ENCODE peak calls at places on chromosomes 3 and 15, in seven cellular contexts. U is Karpas-422, C is K562, I is PC-9, S is fibroblast of lung, V is heart left ventricle, D is sigmoid colon. P is an unnamed sample.

GRCh38 chr3:10459954-10460754 is 45.2 kb downstream of the ATP2B2 start:
- DNase-seq in C (peak), U (peak), D (no peak), S (peak), I (peak), V (peak), P (peak)

GRCh38 chr3:118400886-118401285 is 633.8 kb downstream of the IGSF11 start:
- DNase-seq in V (no peak), S (no peak), U (no peak), I (no peak), C (no peak), D (no peak), P (peak)

GRCh38 chr3:72629191-72629611 is 219.0 kb downstream of the SHQ1 start:
- DNase-seq in V (no peak), C (no peak), U (peak), S (no peak), D (no peak), I (no peak), P (peak)

GRCh38 chr3:68977486-68978167 is 35.9 kb downstream of the EOGT start:
- DNase-seq in V (no peak), S (peak), I (no peak), U (no peak), C (no peak), D (no peak), P (no peak)

GRCh38 chr3:35141406-35141805 is 497.9 kb upstream of the ARPP21 start:
- DNase-seq in S (no peak), U (no peak), I (no peak), C (no peak), V (no peak), D (no peak), P (no peak)

GRCh38 chr3:173660645-173661299 is 263.2 kb downstream of the NLGN1 start:
- DNase-seq in D (no peak), I (no peak), C (no peak), V (no peak), U (no peak), S (no peak), P (no peak)

GRCh38 chr3:149967067-149967685 is 3.5 kb downstream of the PFN2 start:
- DNase-seq in U (peak), S (peak), C (peak), V (no peak), I (no peak), D (no peak), P (peak)

GRCh38 chr3:23804441-23805227 is 1.1 kb upstream of the UBE2E1 start:
- DNase-seq in V (no peak), C (no peak), I (peak), S (no peak), U (peak), D (no peak), P (no peak)

GRCh38 chr15:90529369-90530249 is at the start of gene CRTC3:
- DNase-seq in D (peak), I (peak), S (peak), U (peak), V (peak), C (peak), P (peak)

GRCh38 chr3:185199671-185200070 is 46.8 kb upstream of the C3orf70 start:
- DNase-seq in V (no peak), I (no peak), U (peak), S (no peak), C (no peak), D (no peak), P (no peak)

GRCh38 chr3:41464401-41464800 is 265.1 kb downstream of the CTNNB1 start:
- DNase-seq in I (no peak), C (no peak), S (peak), V (no peak), U (no peak), D (no peak), P (no peak)

GRCh38 chr3:87228316-87228715 is 1.2 kb downstream of the CHMP2B start:
- DNase-seq in V (no peak), C (no peak), U (no peak), S (peak), I (no peak), D (no peak), P (peak)

GRCh38 chr3:11507719-11508118 is 136.0 kb downstream of the VGLL4 start:
- DNase-seq in I (no peak), S (peak), C (peak), V (no peak), U (no peak), D (no peak), P (no peak)

GRCh38 chr3:50292924-50293801 is 934 bp upstream of the IFRD2 start:
- DNase-seq in V (peak), D (peak), I (no peak), C (no peak), U (peak), S (no peak), P (no peak)

GRCh38 chr15:78398076-78398825 is 39.8 kb upstream of the IREB2 start:
- DNase-seq in D (no peak), V (no peak), C (no peak), U (no peak), I (no peak), S (no peak), P (no peak)

GRCh38 chr3:82093641-82094040 is 332.2 kb upstream of the GBE1 start:
- DNase-seq in D (no peak), I (no peak), V (no peak), S (no peak), U (no peak), C (no peak), P (no peak)

GRCh38 chr15:64947211-64947610 is 35.5 kb downstream of the ANKDD1A start:
- DNase-seq in C (no peak), S (no peak), I (no peak), U (no peak), V (no peak), D (no peak), P (no peak)

GRCh38 chr15:57485869-57486268 is 105.8 kb upstream of the MYZAP start:
- DNase-seq in I (peak), S (peak), C (no peak), V (no peak), U (no peak), D (no peak), P (peak)

GRCh38 chr15:98144388-98144787 is 183.9 kb downstream of the ARRDC4 start:
- DNase-seq in I (no peak), S (no peak), C (no peak), D (no peak), V (no peak), U (no peak), P (peak)
- H3K27ac ChIP-seq in I (no peak), S (no peak), C (no peak), D (no peak), V (no peak), U (no peak), P (peak)

GRCh38 chr3:47359283-47359682 is 21.5 kb upstream of the PTPN23 start:
- DNase-seq in C (no peak), I (no peak), U (no peak), D (no peak), V (no peak), S (no peak), P (no peak)

GRCh38 chr3:47367631-47368030 is 13.2 kb upstream of the PTPN23 start:
- DNase-seq in S (no peak), U (no peak), D (no peak), V (no peak), C (no peak), I (no peak), P (no peak)

GRCh38 chr3:47365213-47366153 is 15.3 kb upstream of the PTPN23 start:
- DNase-seq in D (peak), I (no peak), C (no peak), S (peak), V (no peak), U (no peak), P (no peak)

GRCh38 chr3:47366833-47367232 is 14.0 kb upstream of the PTPN23 start:
- DNase-seq in I (no peak), D (no peak), S (no peak), V (no peak), C (no peak), U (no peak), P (no peak)

GRCh38 chr3:47362704-47363103 is 18.1 kb upstream of the PTPN23 start:
- DNase-seq in U (no peak), I (no peak), D (no peak), S (no peak), C (no peak), V (no peak), P (no peak)
- H3K27ac ChIP-seq in U (no peak), I (no peak), D (no peak), S (no peak), C (no peak), V (peak), P (no peak)

GRCh38 chr15:85583404-85584390 is 203.3 kb downstream of the AKAP13 start:
- DNase-seq in I (peak), D (peak), S (peak), U (peak), V (peak), C (no peak), P (peak)
- H3K27ac ChIP-seq in I (peak), D (peak), S (peak), U (peak), V (peak), C (no peak), P (no peak)

GRCh38 chr3:145902166-145902565 is 258.8 kb downstream of the PLOD2 start:
- DNase-seq in V (no peak), C (no peak), D (no peak), U (no peak), S (no peak), I (no peak), P (no peak)

GRCh38 chr3:145900056-145900829 is 260.7 kb downstream of the PLOD2 start:
- DNase-seq in C (no peak), D (no peak), U (no peak), V (no peak), S (no peak), I (no peak), P (no peak)

GRCh38 chr3:145898487-145898886 is 262.5 kb downstream of the PLOD2 start:
- DNase-seq in C (no peak), S (peak), D (no peak), V (no peak), U (no peak), I (no peak), P (no peak)

GRCh38 chr3:145903472-145904013 is 257.4 kb downstream of the PLOD2 start:
- DNase-seq in D (no peak), I (no peak), V (no peak), S (no peak), C (no peak), U (no peak), P (no peak)

DNA sequence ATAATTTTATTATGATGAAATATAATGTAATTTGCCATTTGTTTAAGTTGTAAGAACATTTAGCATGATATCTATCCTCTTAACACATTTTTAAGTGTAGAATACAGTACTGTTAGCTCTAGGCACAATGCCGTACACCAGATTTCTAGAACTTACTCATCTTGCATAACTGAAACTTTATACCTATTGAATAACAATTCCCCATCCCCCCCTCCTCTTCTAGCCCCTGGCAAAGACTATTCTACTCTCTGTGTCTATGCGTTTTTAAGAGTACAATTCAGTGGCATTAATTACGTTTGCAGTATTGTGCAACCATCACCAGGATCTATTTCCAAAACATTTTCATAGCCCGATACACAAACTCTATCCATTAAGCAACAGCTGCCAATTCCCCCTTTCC is 261.8 kb downstream of the PLOD2 start:
- DNase-seq in D (no peak), S (peak), I (no peak), U (no peak), C (no peak), V (no peak), P (no peak)
- H3K27ac ChIP-seq in D (peak), S (no peak), I (no peak), U (no peak), C (no peak), V (no peak), P (no peak)

GRCh38 chr15:72047020-72047419 is 70.9 kb downstream of the MYO9A start:
- DNase-seq in C (no peak), S (no peak), D (no peak), I (no peak), U (no peak), V (no peak), P (no peak)

GRCh38 chr15:72042865-72043264 is 75.1 kb downstream of the MYO9A start:
- DNase-seq in V (no peak), U (no peak), D (no peak), I (no peak), S (no peak), C (no peak), P (no peak)

GRCh38 chr15:72037321-72037720 is 80.6 kb downstream of the MYO9A start:
- DNase-seq in C (no peak), U (no peak), S (no peak), V (no peak), I (no peak), D (no peak), P (no peak)

GRCh38 chr15:72042054-72042453 is 75.9 kb downstream of the MYO9A start:
- DNase-seq in S (no peak), U (no peak), I (no peak), C (no peak), D (no peak), V (no peak), P (no peak)
- H3K27ac ChIP-seq in S (no peak), U (no peak), I (no peak), C (no peak), D (no peak), V (no peak), P (no peak)

DNA sequence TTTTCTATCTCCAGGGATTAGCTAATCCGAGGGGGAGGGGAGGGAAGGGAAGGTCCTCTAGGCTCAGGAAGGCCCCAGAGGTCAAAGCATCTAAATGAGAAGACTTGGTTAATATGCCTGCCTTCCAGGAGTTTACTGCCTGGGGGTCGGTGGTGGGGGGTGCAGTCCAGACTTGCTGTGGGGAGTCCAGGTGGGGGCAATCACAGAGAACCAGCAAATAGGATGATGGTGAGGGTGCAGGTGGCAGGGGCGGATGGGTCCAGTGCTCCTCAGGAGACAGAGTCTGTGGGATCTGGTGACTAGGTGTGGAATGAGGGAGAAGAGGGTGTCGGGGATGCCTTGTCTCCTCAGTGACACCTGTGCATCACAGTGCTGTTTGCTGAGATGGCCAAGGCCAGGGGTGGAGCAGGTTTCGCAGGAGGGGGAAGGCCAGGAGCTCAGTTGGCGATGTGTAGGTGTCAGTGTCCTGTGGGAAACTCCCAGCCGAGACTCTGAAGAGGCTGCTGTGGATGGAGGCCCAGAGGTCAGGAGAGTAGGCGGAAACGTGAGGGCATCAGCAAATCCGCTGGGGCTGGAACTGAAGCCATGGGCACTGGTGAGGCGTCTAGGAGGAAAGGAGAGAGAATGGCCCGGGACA is 8.1 kb downstream of the CFAP100 start:
- DNase-seq in U (no peak), D (peak), I (no peak), S (no peak), C (no peak), V (no peak), P (no peak)
- H3K27ac ChIP-seq in U (no peak), D (no peak), I (no peak), S (no peak), C (no peak), V (no peak), P (no peak)

DNA sequence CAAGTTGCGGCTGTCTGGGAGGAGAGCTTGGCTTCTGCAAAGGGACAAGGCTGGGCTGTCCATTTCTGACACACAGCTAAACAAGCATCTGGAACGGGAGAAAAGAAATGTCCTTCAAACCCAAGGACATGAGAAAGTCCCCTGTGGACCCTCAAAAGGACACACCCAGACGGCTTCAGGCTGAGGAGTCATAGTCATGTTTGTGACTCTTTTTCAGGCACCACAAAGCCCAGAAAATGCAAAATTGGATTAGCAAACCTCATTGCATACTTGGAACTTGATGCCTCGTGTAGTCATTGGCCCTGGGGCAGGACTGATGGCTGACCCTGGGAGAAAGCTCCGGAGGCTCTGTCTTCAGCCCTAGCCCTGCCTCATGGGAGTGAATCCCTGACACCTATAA is 21.5 kb downstream of the FAM174B start:
- DNase-seq in V (no peak), U (no peak), S (no peak), D (no peak), I (no peak), C (no peak), P (no peak)
- H3K27ac ChIP-seq in V (no peak), U (no peak), S (no peak), D (no peak), I (no peak), C (no peak), P (no peak)

GRCh38 chr3:119636891-119637611 is 23.3 kb downstream of the POPDC2 start:
- DNase-seq in I (no peak), S (no peak), C (no peak), U (no peak), V (no peak), D (no peak), P (no peak)
- H3K27ac ChIP-seq in I (no peak), S (peak), C (peak), U (no peak), V (peak), D (peak), P (no peak)

DNA sequence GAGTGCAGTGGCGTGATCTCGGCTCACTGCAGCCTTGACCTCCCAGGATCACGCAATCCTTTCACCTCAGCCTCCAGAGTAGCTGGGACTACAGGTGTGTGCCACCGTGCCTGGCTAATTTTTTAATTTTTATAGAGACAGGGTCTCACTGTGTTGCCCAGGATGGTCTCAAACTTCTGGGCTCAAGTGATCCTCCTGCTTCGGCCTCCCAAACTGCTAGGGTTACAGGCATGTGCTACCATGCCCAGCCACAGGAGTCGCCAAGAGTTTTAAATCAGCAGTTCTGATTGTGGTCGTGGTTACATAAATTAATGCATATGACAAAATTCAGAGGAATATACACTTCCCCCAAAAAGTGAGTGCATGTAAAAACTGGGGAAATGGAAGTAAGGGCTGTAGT is 33.0 kb downstream of the MEGF11 start:
- DNase-seq in C (no peak), I (no peak), S (no peak), D (no peak), U (peak), V (no peak), P (no peak)
- H3K27ac ChIP-seq in C (no peak), I (no peak), S (no peak), D (no peak), U (no peak), V (no peak), P (no peak)